ENCODE peak calls at places on chromosomes 13 and 19, in six cellular contexts. N is WTC11; U is stimulated activated CD4-positive, alpha-beta T cell treated with anti-CD3 and anti-CD28 coated beads, Interleukin-4, amount 100 ng/mL, for 24 hours; C is retinal pigment epithelial cell; K is HEK293T; D is lower leg skin. Z is an unnamed sample.

GRCh38 chr19:38196948-38197656 is 26.9 kb downstream of the DPF1 start:
- DNase-seq in U (no peak), N (no peak), C (no peak), D (no peak), K (no peak), Z (no peak)

GRCh38 chr19:55069137-55069858 is 6.3 kb upstream of the RDH13 start:
- DNase-seq in K (peak), N (peak), U (no peak), C (no peak), D (no peak), Z (no peak)

GRCh38 chr19:32879741-32880140 is 10.2 kb upstream of the SLC7A9 start:
- DNase-seq in K (no peak), C (no peak), U (no peak), N (no peak), D (no peak), Z (no peak)

GRCh38 chr19:1865172-1866010 is 2.0 kb upstream of the KLF16 start:
- DNase-seq in U (no peak), C (no peak), N (no peak), K (no peak), D (no peak), Z (no peak)

GRCh38 chr13:31437975-31438374 is 238.2 kb downstream of the B3GLCT start:
- DNase-seq in U (no peak), K (no peak), D (no peak), N (no peak), C (no peak), Z (peak)

GRCh38 chr19:47707135-47707925 is 5.9 kb upstream of the EHD2 start:
- DNase-seq in N (peak), D (peak), U (peak), C (no peak), K (peak), Z (peak)

GRCh38 chr19:7489609-7490044 is 792 bp upstream of the PEX11G start:
- DNase-seq in D (no peak), N (no peak), U (no peak), K (no peak), C (no peak), Z (no peak)

GRCh38 chr19:10069046-10069445 is 17.1 kb upstream of the SHFL start:
- DNase-seq in D (no peak), U (no peak), C (no peak), K (no peak), N (no peak), Z (peak)

GRCh38 chr13:98880673-98881072 is 97.2 kb downstream of the DOCK9 start:
- DNase-seq in D (no peak), N (no peak), C (no peak), K (no peak), U (no peak), Z (no peak)

GRCh38 chr19:11797491-11797890 is 832 bp upstream of the ZNF491 start:
- DNase-seq in U (peak), D (peak), C (peak), K (peak), N (peak), Z (peak)

GRCh38 chr13:34357435-34358232 is 539.7 kb downstream of the RFC3 start:
- DNase-seq in N (no peak), C (peak), D (no peak), U (no peak), K (no peak), Z (peak)

GRCh38 chr13:50235604-50236003 is 220.4 kb downstream of the KCNRG start:
- DNase-seq in U (no peak), N (no peak), D (no peak), K (no peak), C (no peak), Z (no peak)

GRCh38 chr19:42487798-42488178 is 40.5 kb downstream of the CEACAM1 start:
- DNase-seq in N (no peak), C (no peak), D (no peak), K (no peak), U (no peak), Z (no peak)

GRCh38 chr19:41434450-41434849 is 5.3 kb downstream of the DMAC2 start:
- DNase-seq in U (no peak), D (no peak), K (no peak), N (no peak), C (no peak), Z (no peak)

GRCh38 chr19:38849746-38850230 is at the start of gene HNRNPL:
- DNase-seq in C (no peak), K (peak), U (no peak), D (no peak), N (peak), Z (no peak)

GRCh38 chr13:73984949-73985691 is 149.1 kb downstream of the KLF12 start:
- DNase-seq in D (no peak), U (peak), N (no peak), C (no peak), K (no peak), Z (no peak)

GRCh38 chr13:106343831-106344230 is 191.6 kb downstream of the EFNB2 start:
- DNase-seq in N (no peak), C (no peak), K (no peak), U (no peak), D (no peak), Z (no peak)

GRCh38 chr13:114082849-114083645 is 49.4 kb downstream of the RASA3 start:
- DNase-seq in N (no peak), D (no peak), C (no peak), U (no peak), K (no peak), Z (no peak)

GRCh38 chr19:34732548-34733255 is 1.3 kb upstream of the ZNF181 start:
- DNase-seq in K (no peak), D (no peak), U (no peak), N (no peak), C (no peak), Z (no peak)

GRCh38 chr19:33784432-33784831 is 12.2 kb upstream of the KCTD15 start:
- DNase-seq in C (no peak), N (no peak), K (no peak), U (no peak), D (no peak), Z (no peak)

GRCh38 chr13:111597041-111598017 is 276.9 kb downstream of the TEX29 start:
- DNase-seq in N (no peak), D (no peak), K (no peak), C (no peak), U (no peak), Z (no peak)

GRCh38 chr19:58393725-58394033 is 1.8 kb upstream of the RNF225 start:
- DNase-seq in K (no peak), D (no peak), C (no peak), N (no peak), U (no peak), Z (no peak)

GRCh38 chr13:113001251-113002140 is 32.5 kb downstream of the MCF2L start:
- DNase-seq in K (peak), D (no peak), C (peak), N (no peak), U (no peak), Z (no peak)

GRCh38 chr13:105037064-105037463 is 1498.4 kb downstream of the EFNB2 start:
- DNase-seq in D (no peak), U (no peak), N (no peak), C (no peak), K (no peak), Z (no peak)

GRCh38 chr13:68996671-68997030 is 1111.0 kb upstream of the ATXN8OS start:
- DNase-seq in U (no peak), C (no peak), N (no peak), K (no peak), D (no peak), Z (no peak)

GRCh38 chr13:30734434-30734833 is 909 bp upstream of the ALOX5AP start:
- DNase-seq in N (no peak), U (no peak), D (no peak), C (no peak), K (no peak), Z (no peak)

GRCh38 chr13:48817166-48817802 is 158.4 kb upstream of the FNDC3A start:
- DNase-seq in K (no peak), C (no peak), U (no peak), D (no peak), N (no peak), Z (no peak)

GRCh38 chr13:79307866-79308298 is 98.2 kb downstream of the RBM26 start:
- DNase-seq in N (no peak), C (no peak), U (no peak), D (no peak), K (no peak), Z (no peak)

GRCh38 chr19:53518061-53518460 is 19.9 kb upstream of the ZNF331 start:
- DNase-seq in D (no peak), N (no peak), C (no peak), U (no peak), K (no peak), Z (no peak)

GRCh38 chr19:294341-294818 is 3.2 kb upstream of the PLPP2 start:
- DNase-seq in C (no peak), D (no peak), N (no peak), K (no peak), U (no peak), Z (no peak)

GRCh38 chr19:35845215-35846037 is 6.9 kb downstream of the NPHS1 start:
- DNase-seq in K (no peak), D (no peak), N (peak), U (no peak), C (no peak), Z (no peak)